ENCODE peak calls at places on chromosomes 7 and 10, in eight cellular contexts. S is epithelial cell of proximal tubule; R is iPS DF 6.9; I is cardiac fibroblast; V is CD4-positive, alpha-beta memory T cell; G is WERI-Rb-1; A is testis; C is body of pancreas. P is an unnamed sample.

GRCh38 chr10:87790185-87790584 is 27.8 kb downstream of the ATAD1 start:
- DNase-seq in S (no peak), R (no peak), I (no peak), V (no peak), G (no peak), A (no peak), C (no peak), P (no peak)

GRCh38 chr7:44983742-44984477 is 5.1 kb upstream of the MYO1G start:
- DNase-seq in S (no peak), R (no peak), I (no peak), V (no peak), G (no peak), A (no peak), C (no peak), P (no peak)

GRCh38 chr10:397321-398068 is 262.2 kb downstream of the ZMYND11 start:
- DNase-seq in S (no peak), R (no peak), I (no peak), V (no peak), G (no peak), A (no peak), C (no peak), P (no peak)

GRCh38 chr10:93160140-93160539 is 86.4 kb downstream of the CYP26A1 start:
- DNase-seq in S (no peak), R (no peak), I (no peak), V (no peak), G (no peak), A (no peak), C (no peak), P (no peak)

GRCh38 chr10:917999-918398 is 13.5 kb downstream of the LARP4B start:
- DNase-seq in S (no peak), R (no peak), I (no peak), V (no peak), G (no peak), A (no peak), C (no peak), P (no peak)

GRCh38 chr7:24727165-24728120 is 29.8 kb downstream of the GSDME start:
- DNase-seq in S (no peak), R (no peak), I (peak), V (no peak), G (no peak), A (no peak), C (no peak), P (no peak)

GRCh38 chr7:28847681-28848080 is 110.4 kb downstream of the TRIL start:
- DNase-seq in S (no peak), R (no peak), I (no peak), V (no peak), G (no peak), A (peak), C (no peak), P (no peak)

GRCh38 chr7:44637788-44638594 is 31.6 kb downstream of the OGDH start:
- DNase-seq in S (no peak), R (no peak), I (peak), V (peak), G (no peak), A (no peak), C (no peak), P (no peak)

GRCh38 chr10:60448246-60448645 is 58.6 kb upstream of the ANK3 start:
- DNase-seq in S (no peak), R (no peak), I (no peak), V (no peak), G (no peak), A (no peak), C (no peak), P (no peak)

GRCh38 chr10:46537309-46537708 is 19.1 kb downstream of the GPRIN2 start:
- DNase-seq in S (no peak), R (no peak), I (no peak), V (no peak), G (no peak), A (no peak), C (no peak), P (peak)

GRCh38 chr10:75655791-75656451 is 224.5 kb downstream of the LRMDA start:
- DNase-seq in S (no peak), R (no peak), I (peak), V (no peak), G (peak), A (no peak), C (peak), P (no peak)

GRCh38 chr10:85548038-85548437 is 818.6 kb downstream of the GRID1 start:
- DNase-seq in S (peak), R (no peak), I (peak), V (peak), G (peak), A (peak), C (peak), P (peak)

GRCh38 chr7:82434275-82435022 is 9.1 kb downstream of the CACNA2D1 start:
- DNase-seq in S (no peak), R (no peak), I (no peak), V (no peak), G (no peak), A (no peak), C (no peak), P (no peak)

GRCh38 chr10:33273295-33274002 is 61.0 kb downstream of the NRP1 start:
- DNase-seq in S (peak), R (no peak), I (peak), V (no peak), G (no peak), A (peak), C (peak), P (no peak)
- H3K4me3 ChIP-seq in S (peak), R (no peak), I (no peak), V (no peak), G (no peak), A (no peak), C (no peak), P (no peak)

GRCh38 chr7:116445447-116445846 is 54.1 kb upstream of the CAV2 start:
- DNase-seq in S (no peak), R (no peak), I (no peak), V (no peak), G (no peak), A (no peak), C (no peak), P (no peak)
- H3K4me3 ChIP-seq in S (no peak), R (no peak), I (no peak), V (no peak), G (no peak), A (no peak), C (no peak), P (no peak)

DNA sequence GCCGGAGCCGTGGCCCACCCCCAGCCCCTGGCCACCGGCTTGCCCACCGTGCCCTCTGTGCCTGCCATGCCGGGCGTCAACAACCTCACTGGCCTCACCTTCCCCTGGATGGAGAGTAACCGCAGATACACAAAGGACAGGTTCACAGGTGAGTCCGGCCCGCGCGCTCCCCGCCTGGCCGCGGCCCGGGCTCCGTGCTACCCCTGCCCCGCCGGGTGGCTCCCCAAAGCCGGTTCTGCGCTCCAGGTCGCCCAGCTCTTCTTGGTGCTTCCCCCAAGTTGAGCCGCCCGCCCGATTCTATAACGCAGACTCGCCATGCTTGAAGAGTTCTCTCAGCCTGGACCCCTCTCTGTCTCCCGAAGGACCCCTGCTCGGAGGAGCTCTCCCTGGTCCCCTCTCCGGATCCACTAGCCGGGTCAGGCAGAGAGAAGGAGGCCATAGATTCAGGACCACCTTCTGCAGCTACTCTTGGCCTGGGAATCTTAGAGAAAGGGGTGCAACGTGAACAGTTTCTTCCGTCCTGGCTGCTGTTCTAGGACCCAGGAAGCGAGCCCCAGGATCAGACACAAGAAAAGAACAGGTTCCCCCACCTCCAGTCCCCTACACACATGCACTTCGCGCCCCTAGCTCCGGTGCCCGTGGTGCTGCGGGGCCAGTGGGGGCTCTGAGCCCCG is 999 bp downstream of the TLX1 start:
- DNase-seq in S (no peak), R (no peak), I (no peak), V (no peak), G (no peak), A (no peak), C (no peak), P (peak)
- H3K4me3 ChIP-seq in S (no peak), R (no peak), I (no peak), V (no peak), G (peak), A (no peak), C (no peak), P (no peak)

DNA sequence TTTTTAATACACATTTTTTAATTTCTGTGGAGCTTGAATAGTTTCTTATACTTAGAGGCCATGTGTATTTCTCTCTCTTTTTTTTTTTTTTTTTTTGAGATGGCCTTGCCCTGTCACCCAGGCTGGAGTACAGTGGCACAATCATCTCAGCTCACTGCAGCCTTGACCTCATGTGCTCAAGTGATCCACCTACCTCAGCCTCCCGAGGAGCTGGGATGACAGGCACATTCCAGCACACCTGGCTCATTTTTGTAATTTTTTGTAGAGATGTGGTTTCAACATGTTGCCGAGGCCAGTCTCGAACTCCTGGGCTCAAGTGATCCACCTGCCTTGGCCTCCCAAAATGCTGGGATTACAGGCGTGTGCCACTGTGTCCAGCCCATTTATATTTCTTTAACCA is 64.3 kb downstream of the CDK13 start:
- DNase-seq in S (no peak), R (no peak), I (no peak), V (no peak), G (no peak), A (no peak), C (no peak), P (no peak)
- H3K4me3 ChIP-seq in S (no peak), R (no peak), I (no peak), V (no peak), G (no peak), A (no peak), C (no peak), P (no peak)

GRCh38 chr10:69335063-69335587 is 56.8 kb downstream of the HK1 start:
- DNase-seq in S (no peak), R (no peak), I (peak), V (no peak), G (no peak), A (peak), C (no peak), P (no peak)
- H3K4me3 ChIP-seq in S (no peak), R (no peak), I (no peak), V (no peak), G (no peak), A (no peak), C (no peak), P (no peak)

GRCh38 chr10:96832721-96833219 is 672 bp downstream of the LCOR start:
- DNase-seq in S (no peak), R (no peak), I (peak), V (peak), G (peak), A (peak), C (peak), P (peak)

GRCh38 chr10:96831867-96832720 is at the start of gene LCOR:
- DNase-seq in S (no peak), R (no peak), I (peak), V (peak), G (peak), A (peak), C (peak), P (peak)

GRCh38 chr10:96833220-96834001 is 1.3 kb downstream of the LCOR start:
- DNase-seq in S (no peak), R (no peak), I (peak), V (no peak), G (peak), A (peak), C (peak), P (peak)

GRCh38 chr10:96835826-96836365 is 3.8 kb downstream of the LCOR start:
- DNase-seq in S (no peak), R (no peak), I (peak), V (no peak), G (no peak), A (no peak), C (no peak), P (no peak)

GRCh38 chr10:96834121-96834520 is 2.0 kb downstream of the LCOR start:
- DNase-seq in S (no peak), R (no peak), I (peak), V (no peak), G (no peak), A (no peak), C (no peak), P (no peak)
- H3K4me3 ChIP-seq in S (peak), R (peak), I (no peak), V (peak), G (peak), A (no peak), C (peak), P (peak)

DNA sequence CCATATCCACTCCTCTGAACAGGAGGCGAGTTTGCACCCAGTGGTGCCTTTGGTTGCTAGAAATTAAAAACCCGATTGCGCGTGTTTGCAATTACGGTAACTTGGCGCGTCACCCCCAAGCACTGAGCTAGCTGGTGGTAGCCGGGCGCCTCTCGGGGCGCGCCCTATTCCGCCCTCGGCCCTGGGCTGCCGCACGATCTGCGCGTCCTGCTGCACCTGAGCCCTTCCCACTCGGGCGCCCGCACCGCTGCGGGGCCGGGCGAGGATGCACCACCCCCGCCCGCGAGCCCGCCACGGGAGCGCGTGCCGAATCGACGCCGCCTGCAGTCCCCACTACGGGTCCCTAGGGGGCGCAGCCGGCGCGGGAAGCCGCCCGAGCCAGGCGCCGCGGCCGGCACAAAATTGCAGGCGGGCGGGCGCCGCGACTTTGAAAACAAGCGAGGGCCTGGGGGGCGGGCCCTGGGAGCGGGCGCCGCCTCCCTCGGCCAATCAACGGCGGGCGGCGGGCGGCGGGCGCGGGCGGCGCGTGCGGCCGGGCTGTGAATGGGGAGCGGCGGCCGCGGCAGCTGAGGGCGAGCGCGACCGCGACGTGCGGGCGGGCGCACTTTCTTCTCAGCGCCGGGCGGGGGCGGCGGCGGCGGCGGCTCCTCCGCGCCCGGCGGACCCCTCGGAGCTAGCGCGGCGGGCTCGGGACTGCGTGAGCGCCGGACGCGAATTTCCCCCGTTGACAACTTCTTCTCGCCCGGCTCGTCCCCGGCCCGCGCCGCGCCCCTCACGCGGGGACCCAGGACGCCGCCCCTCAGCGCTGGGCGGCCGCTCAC is at the start of gene SDK1:
- DNase-seq in S (no peak), R (peak), I (peak), V (peak), G (peak), A (peak), C (peak), P (peak)
- H3K4me3 ChIP-seq in S (peak), R (peak), I (peak), V (peak), G (peak), A (peak), C (peak), P (peak)

DNA sequence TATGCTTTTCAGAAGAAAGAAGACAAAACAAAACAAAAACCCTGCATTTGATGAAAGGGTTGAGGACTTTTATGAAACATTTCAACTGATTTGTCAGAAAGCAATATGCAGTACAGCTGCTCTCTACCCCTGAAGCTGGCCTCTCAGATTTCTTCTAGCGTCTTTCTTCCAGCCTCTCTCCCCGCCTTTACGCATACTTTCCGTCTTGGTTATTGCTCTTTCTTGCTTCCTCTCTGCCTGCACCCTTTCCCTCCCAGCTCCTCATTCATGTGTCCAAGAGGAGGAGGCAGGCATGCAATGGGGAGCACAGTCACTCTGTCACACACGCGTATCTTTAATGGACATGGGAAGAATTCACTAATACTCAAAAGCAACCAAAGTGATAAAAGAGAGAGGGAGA is 91.0 kb upstream of the COL1A2 start:
- DNase-seq in S (no peak), R (no peak), I (peak), V (no peak), G (no peak), A (peak), C (no peak), P (no peak)
- H3K4me3 ChIP-seq in S (no peak), R (no peak), I (no peak), V (no peak), G (no peak), A (no peak), C (no peak), P (no peak)

DNA sequence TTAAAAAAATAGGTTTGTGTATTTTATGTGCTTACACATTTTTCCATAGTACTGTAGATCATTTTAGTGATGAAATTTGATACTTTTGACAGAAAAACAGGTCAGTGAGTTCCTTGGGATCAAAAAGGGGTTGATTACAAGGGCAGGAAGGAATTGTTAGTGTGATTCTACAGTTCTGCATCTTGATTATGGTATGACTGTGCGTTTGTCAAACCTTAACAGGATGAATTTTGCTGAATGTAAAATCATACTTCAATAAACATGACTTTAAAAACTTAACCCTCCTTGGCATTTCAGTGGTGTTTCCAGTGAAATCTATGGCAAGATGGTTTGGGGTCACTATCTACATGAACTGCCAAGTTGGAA is 35.6 kb upstream of the TOMM7 start:
- DNase-seq in S (no peak), R (no peak), I (no peak), V (no peak), G (no peak), A (no peak), C (no peak), P (no peak)
- H3K4me3 ChIP-seq in S (no peak), R (no peak), I (no peak), V (no peak), G (no peak), A (no peak), C (no peak), P (no peak)

DNA sequence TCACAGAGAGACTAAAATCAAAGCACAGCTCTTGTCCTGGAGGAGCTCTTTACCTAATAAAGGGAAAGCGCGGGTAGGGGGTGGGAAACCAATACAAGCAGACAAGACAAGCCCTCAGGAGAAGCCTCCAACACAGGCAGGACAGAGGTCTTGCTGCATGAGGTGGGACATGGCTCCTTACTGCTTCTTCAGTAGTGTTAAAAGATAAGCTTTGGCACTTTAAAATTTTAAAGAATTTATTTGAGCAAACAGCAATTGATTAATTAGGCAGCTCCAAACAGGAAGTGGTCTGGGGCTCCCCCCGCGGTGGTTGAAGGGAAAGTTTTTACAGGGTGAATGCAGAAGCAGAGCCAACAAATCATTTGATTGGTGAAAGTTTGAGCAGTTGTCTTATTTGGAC is 50.3 kb upstream of the MACC1 start:
- DNase-seq in S (no peak), R (peak), I (no peak), V (no peak), G (no peak), A (no peak), C (no peak), P (peak)
- H3K4me3 ChIP-seq in S (no peak), R (no peak), I (no peak), V (no peak), G (no peak), A (no peak), C (no peak), P (no peak)

P was measured in H7.